ENCODE peak calls at places on chromosomes 4 and X, in six cellular contexts. Q is upper lobe of right lung, T is heart right ventricle, C is endothelial cell of umbilical vein, V is Panc1, R is mammary epithelial cell. E is an unnamed sample.

GRCh38 chr4:102640669-102641068 is 120.1 kb downstream of the MANBA start:
- DNase-seq in Q (no peak), T (no peak), C (peak; percentile 53), V (no peak), R (peak; percentile 43), E (no peak)

GRCh38 chr4:28966982-28967381 is 1753.2 kb upstream of the PCDH7 start:
- DNase-seq in Q (no peak), T (no peak), C (no peak), V (peak; percentile 10), R (peak; percentile 59), E (no peak)

GRCh38 chrX:69021095-69021494 is 144.2 kb downstream of the PJA1 start:
- DNase-seq in Q (no peak), T (no peak), C (no peak), V (no peak), R (no peak), E (no peak)

GRCh38 chrX:107597791-107598190 is 30.5 kb upstream of the PRPS1 start:
- DNase-seq in Q (no peak), T (no peak), C (no peak), V (no peak), R (no peak), E (no peak)

GRCh38 chrX:13699183-13699826 is 10.4 kb downstream of the RAB9A start:
- DNase-seq in Q (no peak), T (peak; percentile 7), C (peak; percentile 15), V (no peak), R (no peak), E (no peak)

GRCh38 chrX:13598877-13599276 is 29.5 kb downstream of the EGFL6 start:
- DNase-seq in Q (no peak), T (no peak), C (peak; percentile 1), V (no peak), R (peak; percentile 9), E (no peak)

GRCh38 chrX:281166-281999 is at the start of gene PLCXD1:
- DNase-seq in Q (peak; percentile 45), T (no peak), C (no peak), V (no peak), R (no peak), E (no peak)

GRCh38 chrX:77900688-77901087 is 1.4 kb downstream of the COX7B start:
- DNase-seq in Q (no peak), T (no peak), C (no peak), V (no peak), R (no peak), E (no peak)

GRCh38 chr4:140690093-140690492 is 66.1 kb downstream of the TBC1D9 start:
- DNase-seq in Q (no peak), T (no peak), C (no peak), V (no peak), R (no peak), E (no peak)

GRCh38 chr4:97121493-97121892 is 1021.8 kb downstream of the STPG2 start:
- DNase-seq in Q (no peak), T (no peak), C (no peak), V (no peak), R (no peak), E (no peak)

GRCh38 chr4:10317345-10317744 is 139.9 kb downstream of the ZNF518B start:
- DNase-seq in Q (no peak), T (no peak), C (no peak), V (no peak), R (no peak), E (no peak)

GRCh38 chrX:101291204-101291603 is at the start of gene TAF7L:
- DNase-seq in Q (no peak), T (no peak), C (peak; percentile 1), V (no peak), R (no peak), E (no peak)

GRCh38 chrX:30876367-30876766 is 12.7 kb downstream of the TAB3 start:
- DNase-seq in Q (no peak), T (no peak), C (no peak), V (no peak), R (peak; percentile 70), E (no peak)

GRCh38 chr4:143021384-143021783 is 163.3 kb upstream of the USP38 start:
- DNase-seq in Q (no peak), T (no peak), C (no peak), V (no peak), R (no peak), E (no peak)

GRCh38 chr4:79232555-79232954 is 93.3 kb downstream of the NAA11 start:
- DNase-seq in Q (no peak), T (no peak), C (no peak), V (no peak), R (no peak), E (no peak)

GRCh38 chrX:46340696-46341095 is 204.5 kb downstream of the ZNF674 start:
- DNase-seq in Q (no peak), T (no peak), C (peak; percentile 1), V (no peak), R (no peak), E (no peak)
- H3K4me1 ChIP-seq in Q (no peaks in the 10 kb centered on the region), T (no peaks in the 10 kb centered on the region), C (peaks cover 6% of the 10 kb centered on the region), V (no peaks in the 10 kb centered on the region), R (no peaks in the 10 kb centered on the region), E (no peaks in the 10 kb centered on the region)

DNA sequence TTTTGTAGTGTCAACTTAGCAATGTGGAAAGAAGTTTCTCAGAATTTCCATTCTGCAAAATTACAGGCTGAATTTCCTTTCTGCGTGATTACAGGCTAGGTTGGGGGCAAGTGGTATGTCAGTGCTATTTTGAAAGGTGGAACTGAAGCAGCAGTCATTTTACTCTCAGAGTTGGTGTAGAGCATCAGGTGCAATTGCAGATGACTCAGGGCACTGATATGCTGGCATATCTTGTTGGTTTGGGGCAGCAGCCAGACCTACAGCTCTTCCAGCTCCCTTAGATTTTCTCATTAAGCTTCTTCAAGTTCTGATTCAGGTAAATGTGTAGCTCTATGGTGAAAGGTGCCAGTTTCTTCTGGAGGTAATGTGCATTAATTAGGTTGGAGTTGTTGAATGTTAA is 930.7 kb upstream of the PCDH10 start:
- DNase-seq in Q (no peak), T (no peak), C (no peak), V (no peak), R (peak; percentile 29), E (no peak)
- H3K4me3 ChIP-seq in Q (no peak overlapping the region), T (no peak overlapping the region), C (no peak overlapping the region), V (no peak overlapping the region), R (no peak overlapping the region), E (no peak overlapping the region)

GRCh38 chr4:114077610-114078009 is 98.2 kb upstream of the ARSJ start:
- DNase-seq in Q (no peak), T (no peak), C (peak; percentile 92), V (peak; percentile 2), R (peak; percentile 73), E (no peak)

GRCh38 chr4:114076865-114077264 is 97.4 kb upstream of the ARSJ start:
- DNase-seq in Q (no peak), T (no peak), C (peak; percentile 83), V (no peak), R (peak; percentile 40), E (no peak)

GRCh38 chr4:114082348-114082747 is 102.9 kb upstream of the ARSJ start:
- DNase-seq in Q (no peak), T (no peak), C (no peak), V (no peak), R (no peak), E (no peak)

GRCh38 chr4:114081783-114082182 is 102.3 kb upstream of the ARSJ start:
- DNase-seq in Q (no peak), T (no peak), C (no peak), V (no peak), R (no peak), E (no peak)

DNA sequence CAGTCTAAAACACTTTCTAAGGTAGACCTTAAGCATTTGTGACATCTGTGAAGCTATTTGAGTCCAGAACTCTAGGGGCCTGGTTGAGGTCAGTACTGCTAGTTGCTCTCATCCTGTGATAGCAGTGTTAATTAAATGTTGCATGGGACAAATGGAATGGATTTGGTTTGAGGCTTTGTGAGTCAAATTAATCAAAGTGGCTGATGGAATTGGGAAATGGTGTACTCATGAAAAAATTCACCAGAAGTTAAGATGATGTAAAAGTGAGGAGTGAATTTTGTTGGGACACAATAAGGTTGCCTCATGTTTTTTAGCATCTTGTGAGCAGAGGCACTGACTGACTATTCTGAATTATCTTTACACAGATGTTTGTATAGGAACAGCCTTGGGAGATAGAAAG is 99.2 kb upstream of the ARSJ start:
- DNase-seq in Q (no peak), T (no peak), C (no peak), V (no peak), R (no peak), E (no peak)
- TF ChIP-seq CTCF in Q (no peak), T (no peak), C (no peak), V (no peak), R (no peak), E (no peak)

GRCh38 chrX:130081421-130082045 is 28.8 kb downstream of the ELF4 start:
- DNase-seq in Q (no peak), T (no peak), C (no peak), V (no peak), R (no peak), E (no peak)
- H3K4me1 ChIP-seq in Q (no peaks in the 10 kb centered on the region), T (no peaks in the 10 kb centered on the region), C (peaks cover 36% of the 10 kb centered on the region), V (peaks cover 42% of the 10 kb centered on the region), R (no peaks in the 10 kb centered on the region), E (no peaks in the 10 kb centered on the region)

DNA sequence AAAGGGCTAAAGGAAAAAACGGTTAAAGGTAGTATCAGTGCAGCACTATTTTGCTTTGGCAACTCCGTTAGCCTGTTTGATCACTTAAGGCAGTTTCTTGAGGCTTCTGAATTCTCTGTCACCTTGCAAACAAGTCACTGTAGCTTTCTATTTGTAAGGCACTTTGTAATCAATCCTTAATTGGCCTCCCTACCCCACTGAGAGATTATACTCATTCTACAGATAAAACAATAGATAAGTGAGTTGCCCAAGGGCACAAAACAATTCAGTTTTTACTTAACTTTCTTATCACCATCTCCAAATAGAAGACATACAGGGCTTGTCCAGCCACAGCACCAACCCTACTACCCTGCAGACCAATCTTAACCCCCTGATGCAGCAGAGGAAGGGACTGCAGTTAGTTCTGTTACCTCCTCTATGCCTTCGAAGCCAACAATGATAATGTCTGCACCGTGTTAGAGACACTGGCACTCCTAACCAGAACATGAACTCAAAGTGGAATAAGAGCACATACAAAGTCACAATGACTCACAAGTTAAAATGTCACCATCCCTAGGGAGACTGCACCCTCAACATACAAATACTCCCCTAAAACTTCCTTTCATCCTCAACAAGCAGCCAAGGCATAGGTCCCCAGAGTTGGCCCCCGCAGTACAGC is 1.7 kb downstream of the TMEM185A start:
- DNase-seq in Q (no peak), T (no peak), C (no peak), V (no peak), R (no peak), E (no peak)
- H3K4me3 ChIP-seq in Q (no peak overlapping the region), T (peak overlapping the region; percentile 77), C (no peak overlapping the region), V (peak overlapping the region; percentile 61), R (no peak overlapping the region), E (no peak overlapping the region)

E was measured in uterus.